ENCODE peak calls at places on chromosomes 13 and 19, in five cellular contexts. E, V, C, I and F are unnamed samples.

GRCh38 chr13:114152831-114153371 is 20.5 kb upstream of the RASA3 start:
- DNase-seq in E (no peak), V (no peak), C (peak; percentile 40), I (no peak), F (no peak)

GRCh38 chr19:2555422-2556220 is 79.7 kb downstream of the GADD45B start:
- DNase-seq in E (no peak), V (no peak), C (no peak), I (no peak), F (no peak)

GRCh38 chr19:16417660-16418596 is 53.8 kb downstream of the EPS15L1 start:
- DNase-seq in E (peak; percentile 70), V (no peak), C (peak; percentile 94), I (peak; percentile 42), F (peak; percentile 55)

GRCh38 chr19:9986787-9987281 is 23.5 kb downstream of the COL5A3 start:
- DNase-seq in E (no peak), V (peak; percentile 28), C (no peak), I (peak; percentile 29), F (no peak)

GRCh38 chr19:29485293-29485692 is 40.5 kb upstream of the VSTM2B start:
- DNase-seq in E (no peak), V (no peak), C (peak; percentile 38), I (no peak), F (no peak)

GRCh38 chr19:41641879-41642485 is 15.1 kb upstream of the CEACAM4 start:
- DNase-seq in E (peak; percentile 71), V (no peak), C (peak; percentile 89), I (peak; percentile 37), F (peak; percentile 88)

GRCh38 chr13:84994582-84994981 is 804.6 kb downstream of the SLITRK6 start:
- DNase-seq in E (peak; percentile 67), V (no peak), C (no peak), I (no peak), F (no peak)

GRCh38 chr13:70297219-70297618 is 189.0 kb upstream of the KLHL1 start:
- DNase-seq in E (no peak), V (no peak), C (no peak), I (no peak), F (no peak)

GRCh38 chr13:80458546-80458945 is 117.6 kb upstream of the SPRY2 start:
- DNase-seq in E (no peak), V (no peak), C (no peak), I (no peak), F (no peak)

GRCh38 chr19:52961981-52962380 is 700 bp downstream of the ZNF816 start:
- DNase-seq in E (peak; percentile 7), V (no peak), C (no peak), I (no peak), F (no peak)

GRCh38 chr19:35060160-35060855 is 18.8 kb downstream of the HPN start:
- DNase-seq in E (no peak), V (no peak), C (no peak), I (no peak), F (no peak)
- TF ChIP-seq CTCF in E (no peak), V (no peak), C (no peak), I (no peak), F (no peak)

GRCh38 chr19:56191115-56191514 is 6.5 kb downstream of the ZSCAN5B start:
- DNase-seq in E (no peak), V (no peak), C (peak; percentile 63), I (no peak), F (no peak)
- TF ChIP-seq CTCF in E (no peak), V (no peak), C (peak; percentile 59), I (no peak), F (no peak)

DNA sequence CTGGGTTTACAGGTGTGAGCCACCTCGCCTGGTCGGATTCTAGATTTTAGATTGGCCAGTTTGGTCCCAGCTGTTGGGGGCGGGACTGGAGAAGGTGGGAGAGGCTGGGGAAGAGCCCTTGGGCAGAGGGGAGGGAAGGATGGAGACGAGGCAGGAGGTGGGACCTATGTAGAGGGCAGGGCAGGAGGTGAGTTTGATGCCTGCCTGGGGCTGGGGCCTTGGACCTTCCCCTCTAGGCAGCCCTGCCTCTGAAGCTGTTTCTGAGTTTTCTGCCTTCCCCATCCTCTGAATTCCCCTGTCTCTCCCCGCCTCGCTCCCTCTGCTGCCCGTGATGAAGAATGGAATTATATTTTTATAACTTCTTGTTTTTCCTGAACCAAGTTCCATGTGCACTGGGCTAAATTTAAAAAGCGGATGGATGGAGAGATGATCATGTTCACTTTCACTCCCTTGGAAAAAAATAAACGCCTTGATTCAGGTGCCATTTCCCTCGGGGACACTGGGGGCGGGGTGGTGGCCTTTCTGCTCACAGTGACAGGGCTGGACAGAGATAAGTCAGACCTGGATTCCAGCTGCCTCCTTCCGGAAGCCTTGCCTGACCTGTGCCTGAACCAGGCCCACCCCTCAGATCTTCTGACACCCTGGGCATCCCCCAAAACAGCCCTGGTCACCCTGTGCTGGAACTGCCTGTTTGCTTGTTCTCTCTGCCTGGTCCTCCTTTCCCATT is 16.5 kb upstream of the TNFAIP8L1 start:
- DNase-seq in E (no peak), V (no peak), C (peak; percentile 80), I (no peak), F (no peak)
- TF ChIP-seq CTCF in E (peak; percentile 17), V (no peak), C (peak; percentile 47), I (no peak), F (no peak)

DNA sequence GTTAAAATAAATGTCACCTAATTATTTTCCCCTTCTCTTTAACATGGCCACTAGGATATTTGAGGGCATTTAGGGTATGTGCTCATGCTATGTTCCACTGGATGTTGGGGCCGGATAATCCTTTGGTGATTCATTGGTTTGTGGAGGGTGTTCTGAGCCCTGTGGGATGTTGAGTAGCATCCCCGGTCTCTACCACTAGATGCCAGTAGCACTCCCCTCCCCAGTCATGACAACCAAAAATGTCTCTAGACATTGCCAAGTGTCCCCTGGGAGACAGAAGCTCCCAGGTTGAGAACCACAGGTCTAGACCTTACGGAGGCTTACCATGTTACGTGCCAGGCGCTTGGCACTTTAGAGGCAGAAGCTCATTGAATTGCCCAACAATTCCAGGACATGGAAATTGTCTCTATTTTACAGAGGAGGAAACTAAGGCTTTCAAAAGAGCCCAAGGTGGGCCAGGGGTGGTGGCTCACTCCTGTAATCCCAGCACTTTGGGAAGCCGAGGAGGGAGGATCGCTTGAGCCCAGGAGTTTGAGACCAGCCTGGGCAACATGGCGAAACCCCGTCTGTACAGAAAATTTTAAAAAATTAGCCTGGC is 14.1 kb downstream of the SHANK1 start:
- DNase-seq in E (peak; percentile 86), V (no peak), C (peak; percentile 86), I (peak; percentile 76), F (peak; percentile 68)
- TF ChIP-seq CTCF in E (peak; percentile 89), V (no peak), C (peak; percentile 84), I (peak; percentile 87), F (peak; percentile 86)

DNA sequence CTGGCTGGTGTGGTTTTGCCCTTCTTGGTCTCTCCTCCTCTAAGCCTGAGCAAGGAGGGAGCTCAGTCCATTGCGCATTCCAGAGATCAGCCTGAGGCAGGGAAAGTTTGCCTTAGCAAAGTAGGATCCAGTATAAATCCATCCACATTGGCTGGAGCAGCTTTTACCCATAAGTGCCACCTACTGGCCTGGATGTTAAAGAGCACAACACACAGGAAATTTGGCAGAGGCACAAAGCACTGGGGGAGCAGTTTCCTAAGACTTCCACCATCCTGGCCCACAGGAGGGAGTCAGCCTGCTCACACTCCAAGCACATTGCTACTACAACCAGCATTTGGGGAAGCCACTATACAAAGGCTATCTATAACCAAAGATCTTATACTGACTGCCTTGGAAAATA is 1124.2 kb downstream of the SLITRK1 start:
- DNase-seq in E (peak; percentile 48), V (no peak), C (peak; percentile 87), I (peak; percentile 17), F (no peak)
- TF ChIP-seq CTCF in E (peak; percentile 58), V (no peak), C (peak; percentile 82), I (peak; percentile 25), F (no peak)